ENCODE peak calls at places on chromosomes 16 and 17, in seven cellular contexts. Z is HCT116, T is fibroblast of lung, W is small intestine, R is NT2/D1, F is colonic mucosa, S is H1. J is an unnamed sample. For H3K36me3, the result is how much of the 10 kb centered on the place peaks cover.

GRCh38 chr17:68821860-68822693 is 133.1 kb downstream of the ABCA8 start:
- DNase-seq in Z (peak), T (peak), W (no peak), R (no peak), F (no peak), S (no peak), J (no peak)

GRCh38 chr16:78235168-78235800 is 135.8 kb downstream of the WWOX start:
- DNase-seq in Z (peak), T (peak), W (peak), R (peak), F (peak), S (peak), J (peak)

GRCh38 chr16:85330694-85331188 is 218.5 kb upstream of the CIBAR2 start:
- DNase-seq in Z (peak), T (peak), W (peak), R (peak), F (no peak), S (no peak), J (no peak)

GRCh38 chr17:3904486-3904885 is 11.6 kb upstream of the CAMKK1 start:
- DNase-seq in Z (no peak), T (no peak), W (no peak), R (no peak), F (no peak), S (no peak), J (no peak)

GRCh38 chr17:47099451-47099986 is 89.6 kb downstream of the CDC27 start:
- DNase-seq in Z (no peak), T (no peak), W (no peak), R (no peak), F (no peak), S (no peak), J (no peak)

GRCh38 chr16:54780266-54780665 is 150.4 kb upstream of the IRX5 start:
- DNase-seq in Z (no peak), T (no peak), W (no peak), R (no peak), F (no peak), S (no peak), J (no peak)

GRCh38 chr17:14321476-14321949 is 20.6 kb downstream of the HS3ST3B1 start:
- DNase-seq in Z (no peak), T (peak), W (no peak), R (no peak), F (no peak), S (no peak), J (no peak)

GRCh38 chr17:74502866-74503265 is 28.4 kb downstream of the CD300LB start:
- DNase-seq in Z (no peak), T (no peak), W (no peak), R (no peak), F (no peak), S (no peak), J (no peak)

GRCh38 chr17:67441052-67441738 is 64.1 kb downstream of the PITPNC1 start:
- DNase-seq in Z (peak), T (peak), W (peak), R (no peak), F (peak), S (no peak), J (no peak)

GRCh38 chr17:50290074-50290702 is 15.9 kb downstream of the TMEM92 start:
- DNase-seq in Z (peak), T (peak), W (peak), R (no peak), F (peak), S (no peak), J (peak)

GRCh38 chr17:73956595-73957465 is 246.6 kb upstream of the RPL38 start:
- DNase-seq in Z (peak), T (peak), W (peak), R (peak), F (peak), S (peak), J (peak)

GRCh38 chr16:47065766-47066688 is 77.7 kb downstream of the NETO2 start:
- DNase-seq in Z (no peak), T (no peak), W (no peak), R (no peak), F (no peak), S (no peak), J (no peak)

GRCh38 chr17:7914771-7915610 is 1.1 kb downstream of the RNF227 start:
- DNase-seq in Z (no peak), T (peak), W (peak), R (no peak), F (no peak), S (no peak), J (no peak)

GRCh38 chr16:1470543-1471251 is 4.1 kb downstream of the CLCN7 start:
- DNase-seq in Z (no peak), T (no peak), W (no peak), R (no peak), F (no peak), S (no peak), J (peak)

GRCh38 chr16:21076186-21076883 is 74.3 kb downstream of the DNAH3 start:
- DNase-seq in Z (no peak), T (no peak), W (peak), R (no peak), F (peak), S (no peak), J (no peak)

GRCh38 chr16:12539185-12539929 is 264.3 kb downstream of the CPPED1 start:
- DNase-seq in Z (no peak), T (peak), W (peak), R (no peak), F (peak), S (no peak), J (no peak)

GRCh38 chr17:72839086-72839728 is 253.3 kb downstream of the SLC39A11 start:
- DNase-seq in Z (no peak), T (no peak), W (no peak), R (no peak), F (no peak), S (no peak), J (no peak)

GRCh38 chr17:31250229-31250628 is 46.8 kb downstream of the OMG start:
- DNase-seq in Z (no peak), T (no peak), W (no peak), R (no peak), F (no peak), S (no peak), J (no peak)

GRCh38 chr16:19980866-19981265 is 92.8 kb downstream of the GPR139 start:
- DNase-seq in Z (peak), T (no peak), W (peak), R (peak), F (no peak), S (no peak), J (no peak)

GRCh38 chr17:32783602-32784001 is 93.3 kb downstream of the MYO1D start:
- DNase-seq in Z (peak), T (peak), W (peak), R (peak), F (no peak), S (no peak), J (no peak)

GRCh38 chr16:87305505-87306391 is 11.4 kb downstream of the C16orf95 start:
- DNase-seq in Z (no peak), T (peak), W (peak), R (no peak), F (no peak), S (no peak), J (no peak)

GRCh38 chr17:82449136-82449882 is 1.2 kb downstream of the CYBC1 start:
- DNase-seq in Z (no peak), T (no peak), W (peak), R (no peak), F (no peak), S (no peak), J (no peak)

GRCh38 chr16:75250089-75250808 is 1.2 kb downstream of the BCAR1 start:
- DNase-seq in Z (no peak), T (no peak), W (peak), R (no peak), F (peak), S (no peak), J (no peak)

GRCh38 chr17:7484964-7485377 is 805 bp downstream of the POLR2A start:
- DNase-seq in Z (no peak), T (no peak), W (no peak), R (peak), F (no peak), S (no peak), J (no peak)

GRCh38 chr16:29994613-29995329 is 646 bp downstream of the HIRIP3 start:
- DNase-seq in Z (no peak), T (no peak), W (peak), R (no peak), F (peak), S (no peak), J (no peak)

GRCh38 chr16:22857296-22857695 is 43.3 kb downstream of the HS3ST2 start:
- DNase-seq in Z (no peak), T (no peak), W (no peak), R (no peak), F (no peak), S (no peak), J (no peak)

DNA sequence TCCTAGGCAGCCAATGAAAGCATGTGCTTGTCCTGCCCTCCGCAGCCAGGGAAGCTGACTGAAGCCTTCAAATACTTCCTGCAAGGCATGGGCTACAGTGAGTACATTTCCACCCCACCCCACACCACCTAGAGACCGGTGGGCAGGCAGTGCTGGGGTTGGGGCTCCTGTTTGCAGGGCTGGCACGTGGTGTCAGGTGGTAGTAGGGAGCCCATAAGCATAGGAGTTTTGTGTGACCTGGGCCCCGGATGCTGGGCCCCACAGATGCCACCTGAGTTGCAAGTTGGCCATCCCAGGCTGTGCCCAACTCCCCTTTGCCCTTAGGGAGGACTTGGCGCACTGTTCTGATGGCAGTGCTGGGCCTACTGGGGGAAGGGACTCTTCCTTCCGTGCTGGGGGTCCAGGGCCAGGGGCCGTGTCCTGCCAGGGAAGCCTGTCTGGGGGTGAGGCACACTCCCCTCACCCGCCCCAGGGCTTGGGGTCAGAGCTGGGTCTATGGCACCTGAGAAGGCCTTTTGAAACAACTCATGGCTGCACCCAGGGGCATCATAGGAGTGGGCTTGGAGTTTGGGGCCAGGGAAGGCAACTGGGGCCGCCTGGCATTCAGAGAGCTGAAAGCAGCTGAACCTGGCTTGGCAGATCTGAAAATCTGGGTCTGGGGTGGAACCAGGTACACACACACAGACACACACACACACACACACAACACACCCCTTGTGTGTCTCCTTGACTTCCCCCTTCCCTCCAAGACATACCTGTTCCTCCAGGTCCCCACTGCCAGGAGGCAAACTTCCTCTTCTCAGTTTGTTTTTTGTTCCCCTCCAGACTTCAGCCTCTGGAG is 5.8 kb upstream of the SETD6 start:
- DNase-seq in Z (no peak), T (no peak), W (no peak), R (no peak), F (no peak), S (no peak), J (peak)
- H3K36me3 ChIP-seq in Z (under half), T (under half), W (under half), R (under half), F (under half), S (under half), J (under half)

GRCh38 chr16:88724855-88725555 is 18.7 kb downstream of the CTU2 start:
- DNase-seq in Z (no peak), T (no peak), W (no peak), R (no peak), F (no peak), S (no peak), J (no peak)

GRCh38 chr16:88726981-88727380 is 20.7 kb downstream of the CTU2 start:
- DNase-seq in Z (no peak), T (no peak), W (no peak), R (no peak), F (no peak), S (no peak), J (no peak)

GRCh38 chr16:88727871-88728270 is 21.6 kb downstream of the CTU2 start:
- DNase-seq in Z (no peak), T (no peak), W (peak), R (no peak), F (no peak), S (no peak), J (no peak)

GRCh38 chr16:88725609-88726407 is 19.5 kb downstream of the CTU2 start:
- DNase-seq in Z (no peak), T (no peak), W (no peak), R (no peak), F (no peak), S (no peak), J (no peak)

DNA sequence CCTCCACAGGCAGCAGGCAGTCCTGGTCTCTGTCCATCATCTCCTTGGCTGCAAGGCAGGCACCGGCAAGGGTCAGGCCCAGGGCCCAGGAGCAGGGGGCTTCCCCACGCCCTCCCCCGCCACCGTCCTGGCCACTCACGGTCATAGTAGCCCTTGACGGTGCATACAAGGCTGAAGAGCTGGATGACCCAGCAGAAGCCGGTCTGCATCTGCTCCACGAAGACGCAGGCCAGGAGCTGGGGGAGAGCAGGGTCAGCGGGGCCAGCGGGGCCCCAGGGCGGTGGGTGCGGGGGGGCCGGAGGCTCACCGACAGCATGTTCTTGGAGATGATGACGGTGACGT is 20.1 kb downstream of the CTU2 start:
- DNase-seq in Z (no peak), T (no peak), W (no peak), R (no peak), F (no peak), S (no peak), J (no peak)
- H3K36me3 ChIP-seq in Z (half or more), T (half or more), W (under half), R (half or more), F (under half), S (under half), J (half or more)

DNA sequence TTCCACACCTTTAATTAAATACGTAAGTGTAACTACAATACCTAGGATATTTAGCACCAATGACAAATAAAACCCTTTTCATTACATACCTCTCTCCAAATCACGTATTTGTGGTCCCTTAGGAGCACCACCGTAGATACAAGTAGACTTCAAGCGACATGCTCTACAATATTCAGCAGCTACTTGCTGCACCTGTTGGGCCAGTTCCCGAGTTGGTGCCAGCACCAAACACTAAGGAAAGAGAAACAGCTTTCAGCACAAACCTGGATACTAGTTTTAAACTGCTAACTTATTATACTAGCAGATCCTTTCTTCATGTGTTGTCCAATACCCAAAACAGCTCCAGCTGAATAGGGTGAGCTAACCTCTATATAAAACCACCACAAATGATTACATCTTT is 2.7 kb downstream of the DDX5 start:
- DNase-seq in Z (no peak), T (no peak), W (no peak), R (no peak), F (no peak), S (no peak), J (no peak)
- H3K36me3 ChIP-seq in Z (half or more), T (under half), W (under half), R (half or more), F (under half), S (half or more), J (half or more)

GRCh38 chr16:24939738-24940137 is 75.4 kb downstream of the ARHGAP17 start:
- DNase-seq in Z (no peak), T (no peak), W (no peak), R (no peak), F (no peak), S (no peak), J (no peak)
- H3K36me3 ChIP-seq in Z (under half), T (under half), W (under half), R (half or more), F (under half), S (under half), J (half or more)

DNA sequence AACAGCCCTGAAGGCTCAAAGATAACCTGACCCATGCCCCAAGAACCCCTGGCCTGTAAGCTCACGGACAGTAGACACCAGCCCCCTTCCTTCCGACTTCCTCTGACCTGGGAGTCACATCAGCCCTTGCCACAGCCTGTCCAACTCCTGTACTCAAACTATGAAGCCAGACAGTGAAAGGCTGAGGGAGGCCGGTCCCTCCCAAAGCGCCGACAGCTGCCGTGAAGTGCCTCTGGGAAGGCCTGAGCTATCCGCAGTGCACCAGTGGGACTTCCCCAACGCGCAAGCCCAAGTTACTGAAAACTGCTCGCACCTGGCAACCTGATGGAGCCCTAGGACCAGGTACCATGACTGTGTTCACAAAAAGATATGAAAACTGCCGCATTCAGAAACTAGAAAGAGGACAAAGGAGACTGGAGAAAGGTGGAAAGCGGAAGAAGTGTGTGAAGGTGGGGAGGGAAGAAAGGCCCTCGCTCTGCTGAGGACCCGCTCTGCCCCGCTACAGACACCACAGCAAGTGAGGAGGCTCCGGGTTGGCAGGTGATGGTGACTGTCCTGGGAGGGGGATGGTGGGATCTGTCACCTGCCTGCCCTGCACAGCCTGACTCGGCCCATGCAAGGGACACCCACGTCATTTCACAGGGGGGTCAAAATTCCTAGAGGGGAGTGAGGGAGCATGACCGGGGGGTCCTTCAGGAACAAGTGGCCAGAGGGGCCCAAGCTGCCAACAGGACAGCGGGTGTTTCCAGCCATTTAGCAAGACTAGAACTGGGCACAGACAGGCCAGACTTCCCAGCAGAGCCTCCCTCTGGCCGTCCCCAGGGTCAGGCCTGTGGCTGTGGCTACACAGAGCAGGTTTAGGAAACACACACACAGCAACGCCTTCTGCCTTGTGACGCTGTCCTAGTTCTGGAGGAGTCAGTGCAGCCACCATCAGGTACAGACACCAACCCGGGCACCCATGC is 13.1 kb upstream of the TRAP1 start:
- DNase-seq in Z (no peak), T (no peak), W (no peak), R (no peak), F (no peak), S (no peak), J (no peak)
- H3K36me3 ChIP-seq in Z (under half), T (under half), W (under half), R (half or more), F (under half), S (under half), J (half or more)

DNA sequence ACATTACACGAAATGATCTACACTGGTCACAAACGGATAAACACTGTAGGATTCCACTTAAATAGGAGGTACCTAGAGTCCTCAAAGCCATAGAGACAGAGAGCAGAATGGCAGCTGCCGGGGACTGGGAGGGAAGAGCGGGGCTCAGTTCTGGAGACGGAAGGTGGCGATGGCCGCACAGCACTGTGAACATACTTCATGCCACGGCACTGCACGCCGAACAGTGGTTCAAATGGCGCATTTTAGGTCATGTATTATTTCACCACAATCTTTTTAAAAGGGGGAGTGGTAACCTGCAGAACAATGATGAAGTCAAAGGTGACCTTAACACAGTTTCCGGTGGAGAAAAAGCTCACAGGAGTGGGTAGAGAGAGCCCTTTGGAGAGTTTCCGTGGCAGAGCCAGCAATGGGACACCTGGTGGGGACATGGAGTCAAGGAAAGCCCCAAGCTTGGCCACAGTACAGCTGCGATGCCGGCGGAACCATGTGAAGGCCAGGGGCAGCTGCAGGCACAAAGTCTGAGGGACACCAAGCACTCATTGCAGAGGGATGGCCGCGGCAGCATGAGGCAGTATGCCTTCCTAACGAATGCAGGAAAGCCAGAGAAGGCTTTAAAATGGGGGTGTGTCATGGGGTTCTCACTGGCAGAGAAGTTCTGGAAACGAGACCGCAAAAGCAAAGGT is 7.4 kb downstream of the FLCN start:
- DNase-seq in Z (no peak), T (no peak), W (no peak), R (no peak), F (no peak), S (no peak), J (no peak)
- H3K36me3 ChIP-seq in Z (under half), T (under half), W (under half), R (half or more), F (under half), S (half or more), J (half or more)

GRCh38 chr16:14608604-14609003 is 21.5 kb downstream of the PARN start:
- DNase-seq in Z (no peak), T (no peak), W (no peak), R (no peak), F (no peak), S (no peak), J (no peak)
- H3K36me3 ChIP-seq in Z (under half), T (under half), W (under half), R (half or more), F (under half), S (half or more), J (half or more)

GRCh38 chr17:60260540-60260939 is 110.8 kb downstream of the CA4 start:
- DNase-seq in Z (no peak), T (no peak), W (no peak), R (no peak), F (no peak), S (no peak), J (no peak)

GRCh38 chr17:60252459-60252858 is 102.7 kb downstream of the CA4 start:
- DNase-seq in Z (no peak), T (no peak), W (no peak), R (no peak), F (no peak), S (no peak), J (no peak)

GRCh38 chr17:60258313-60258712 is 108.5 kb downstream of the CA4 start:
- DNase-seq in Z (no peak), T (no peak), W (no peak), R (no peak), F (no peak), S (no peak), J (no peak)

GRCh38 chr17:60253048-60253447 is 103.3 kb downstream of the CA4 start:
- DNase-seq in Z (no peak), T (no peak), W (no peak), R (no peak), F (no peak), S (no peak), J (no peak)

GRCh38 chr17:60256174-60256573 is 106.4 kb downstream of the CA4 start:
- DNase-seq in Z (no peak), T (no peak), W (no peak), R (no peak), F (no peak), S (no peak), J (no peak)
- H3K36me3 ChIP-seq in Z (under half), T (under half), W (under half), R (under half), F (under half), S (under half), J (half or more)

J was measured in lower lobe of right lung.